ENCODE peak calls at places on chromosomes 1 and 21, in five cellular contexts. K is SJSA1, W is SK-N-SH, F is transverse colon, M is colonic mucosa. Y is an unnamed sample. For H3K4me1, the result is how much of the 10 kb centered on the place peaks cover.

GRCh38 chr1:164660415-164661174 is 101.6 kb downstream of the PBX1 start:
- DNase-seq in W (no peak), K (no peak), F (no peak), M (no peak), Y (no peak)

GRCh38 chr1:154611150-154611865 is 3.3 kb upstream of the ADAR start:
- DNase-seq in K (peak), F (no peak), W (no peak), M (no peak), Y (peak)

GRCh38 chr21:26918318-26919065 is 48.4 kb downstream of the ADAMTS5 start:
- DNase-seq in F (no peak), K (no peak), M (no peak), W (no peak), Y (no peak)

GRCh38 chr1:226945106-226945857 is 5.2 kb downstream of the COQ8A start:
- DNase-seq in K (no peak), F (peak), M (peak), W (no peak), Y (peak)

GRCh38 chr1:166064324-166064926 is 102.4 kb downstream of the FAM78B start:
- DNase-seq in W (no peak), K (no peak), M (no peak), F (no peak), Y (no peak)

GRCh38 chr1:201539561-201540404 is 856 bp downstream of the NAV1 start:
- DNase-seq in F (peak), K (peak), M (no peak), W (peak), Y (peak)

GRCh38 chr1:52460686-52461085 is 56.3 kb downstream of the PRPF38A start:
- DNase-seq in M (no peak), W (no peak), F (no peak), K (no peak), Y (no peak)

GRCh38 chr1:97427371-97427770 is 493.5 kb downstream of the DPYD start:
- DNase-seq in W (no peak), F (no peak), K (no peak), M (no peak), Y (no peak)

GRCh38 chr1:165772739-165773138 is 4.1 kb upstream of the TMCO1 start:
- DNase-seq in W (no peak), M (no peak), F (no peak), K (no peak), Y (no peak)

GRCh38 chr1:22639286-22639685 is 2.9 kb downstream of the C1QA start:
- DNase-seq in K (no peak), F (peak), W (no peak), M (no peak), Y (peak)

GRCh38 chr1:183977717-183978116 is 59.8 kb downstream of the COLGALT2 start:
- DNase-seq in K (no peak), W (no peak), F (no peak), M (no peak), Y (no peak)

GRCh38 chr21:16587671-16588379 is 858.0 kb downstream of the USP25 start:
- DNase-seq in K (no peak), M (no peak), W (peak), F (no peak), Y (peak)

GRCh38 chr1:18007391-18008106 is 100.0 kb upstream of the IGSF21 start:
- DNase-seq in W (no peak), K (no peak), F (no peak), M (no peak), Y (no peak)

GRCh38 chr1:24175033-24175755 is 11.9 kb downstream of the IFNLR1 start:
- DNase-seq in F (no peak), M (no peak), K (no peak), W (no peak), Y (no peak)

GRCh38 chr1:61227857-61228557 is 145.6 kb downstream of the NFIA start:
- DNase-seq in M (no peak), F (no peak), W (peak), K (no peak), Y (no peak)

GRCh38 chr1:187842406-187843165 is 1013.8 kb downstream of the PLA2G4A start:
- DNase-seq in K (no peak), F (no peak), W (no peak), M (no peak), Y (peak)

GRCh38 chr1:210917560-210918214 is 216.3 kb downstream of the KCNH1 start:
- DNase-seq in M (no peak), F (no peak), W (peak), K (no peak), Y (peak)

GRCh38 chr1:21106238-21106637 is 70.5 kb downstream of the EIF4G3 start:
- DNase-seq in F (no peak), K (no peak), M (no peak), W (no peak), Y (no peak)

DNA sequence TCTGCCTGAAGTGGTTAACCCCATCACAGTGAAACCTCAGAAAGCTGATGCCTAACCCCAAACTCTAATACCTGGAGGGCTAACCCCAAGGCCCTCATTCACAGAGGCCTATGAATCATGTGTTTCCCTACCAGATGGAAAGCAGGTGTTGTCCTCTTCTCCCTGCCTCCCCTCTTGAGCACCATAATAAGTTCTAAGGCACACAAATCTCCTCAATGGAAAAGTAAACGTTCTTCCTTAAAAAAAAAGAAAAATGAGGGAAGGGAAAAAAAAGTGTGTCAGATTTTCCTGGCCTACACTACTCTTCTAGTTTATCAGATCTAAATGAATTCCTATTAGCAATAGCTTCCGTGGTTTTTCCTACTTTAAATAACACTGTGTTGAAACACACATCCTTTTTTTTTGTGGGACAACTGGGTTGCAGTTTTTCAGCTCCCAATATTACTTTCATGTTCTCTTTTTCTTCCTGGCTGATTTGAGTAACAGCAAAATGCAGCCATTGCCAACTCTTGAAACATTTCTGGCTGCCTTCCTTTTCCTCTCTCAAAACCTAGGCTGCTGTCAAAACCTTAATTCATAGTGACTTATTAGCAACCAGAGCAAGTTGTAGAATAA is 43.2 kb downstream of the SLC44A3 start:
- DNase-seq in K (no peak), F (no peak), M (no peak), W (no peak), Y (no peak)
- H3K4me1 ChIP-seq in K (half or more), F (under half), M (under half), W (under half), Y (under half)

DNA sequence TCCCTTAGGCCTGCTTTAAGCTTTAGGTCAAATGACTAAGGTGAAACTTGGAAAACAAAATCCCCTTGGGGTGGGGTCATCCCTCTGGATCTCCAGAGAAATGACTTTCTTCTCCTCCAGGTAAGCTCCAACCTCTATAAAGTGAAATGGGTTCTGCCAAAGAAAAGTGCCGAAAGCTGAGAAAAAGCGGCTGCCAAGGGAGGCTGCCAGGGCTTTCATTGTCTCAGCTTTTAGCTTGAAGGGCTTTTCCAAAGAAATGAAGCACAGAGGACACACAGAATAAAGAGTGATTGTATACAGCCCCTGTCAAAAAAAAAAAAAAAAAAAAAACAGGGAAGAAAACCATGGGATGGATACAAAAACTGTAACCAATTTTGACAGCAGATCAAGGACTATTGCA is 126.9 kb downstream of the TGFBR3 start:
- DNase-seq in W (no peak), F (no peak), K (no peak), M (no peak), Y (no peak)
- H3K4me1 ChIP-seq in W (under half), F (under half), K (under half), M (under half), Y (under half)

DNA sequence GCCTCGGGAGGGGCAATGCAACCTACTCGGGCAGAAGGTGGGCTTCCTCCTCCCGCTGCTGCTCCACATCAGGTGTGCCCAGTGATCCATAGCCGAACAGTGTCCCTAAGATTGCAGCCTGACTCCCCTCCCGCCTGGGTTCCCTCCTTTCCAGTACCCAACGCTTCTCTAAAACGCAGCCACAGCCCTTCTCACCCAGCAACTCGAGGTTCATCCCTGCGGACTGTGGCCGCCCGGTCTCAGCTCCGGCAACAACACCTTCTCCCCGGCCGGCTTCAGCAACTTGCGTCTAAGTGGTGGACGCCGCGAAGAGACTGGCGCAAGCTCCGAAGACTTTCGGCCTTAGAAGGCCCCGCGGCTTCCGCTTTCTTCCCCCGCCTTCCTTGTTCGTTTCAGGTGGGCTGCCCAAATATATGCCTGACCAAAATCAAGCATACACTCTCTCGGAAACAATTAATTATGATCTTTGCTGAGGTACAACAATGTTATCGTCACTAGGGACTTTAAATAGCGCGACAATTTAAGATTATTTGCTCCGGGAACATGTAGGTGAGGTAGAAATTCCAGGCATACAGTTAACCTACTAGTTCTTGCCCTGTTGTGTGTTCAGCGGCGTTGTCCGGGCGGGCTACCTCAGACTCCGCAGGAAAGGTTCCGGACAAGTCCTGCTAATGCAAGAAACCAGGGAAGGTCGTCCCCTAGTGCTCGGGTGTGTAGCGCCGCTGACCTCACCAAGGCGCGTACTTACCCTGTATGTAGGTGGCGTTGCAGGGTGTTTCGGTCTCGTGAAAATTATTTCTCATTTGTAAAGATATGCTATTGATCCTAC is at the start of gene RBBP5:
- DNase-seq in W (peak), F (peak), M (peak), K (peak), Y (peak)
- H3K4me1 ChIP-seq in W (under half), F (under half), M (under half), K (under half), Y (under half)

GRCh38 chr21:44990921-44991320 is 51.1 kb downstream of the SLX9 start:
- DNase-seq in F (no peak), K (no peak), W (no peak), M (no peak), Y (no peak)
- H3K4me1 ChIP-seq in F (under half), K (under half), W (half or more), M (under half), Y (under half)